ENCODE peak calls at places on chromosomes 12 and 14, in four cellular contexts. I is CD8-positive, alpha-beta memory T cell; K is dorsolateral prefrontal cortex; A is cardiac muscle cell. J is an unnamed sample. For H3K27me3, the result is how much of the 10 kb centered on the place peaks cover.

GRCh38 chr12:26803552-26803951 is 29.4 kb downstream of the ITPR2 start:
- DNase-seq in I (no peak), K (no peak), A (no peak), J (no peak)

GRCh38 chr12:4978737-4979136 is 64.9 kb upstream of the KCNA5 start:
- DNase-seq in I (no peak), K (no peak), A (no peak), J (no peak)

GRCh38 chr12:31557707-31558106 is 33.2 kb downstream of the DENND5B start:
- DNase-seq in I (no peak), K (no peak), A (no peak), J (no peak)

GRCh38 chr14:79281244-79282199 is 929.8 kb downstream of the DIO2 start:
- DNase-seq in I (no peak), K (no peak), A (peak), J (no peak)

GRCh38 chr12:54251667-54252284 is 28.1 kb downstream of the CBX5 start:
- DNase-seq in I (peak), K (no peak), A (peak), J (no peak)

GRCh38 chr12:80264891-80265290 is 165.6 kb downstream of the OTOGL start:
- DNase-seq in I (no peak), K (no peak), A (no peak), J (no peak)

GRCh38 chr12:95836185-95836609 is 22.6 kb upstream of the SNRPF start:
- DNase-seq in I (no peak), K (no peak), A (no peak), J (no peak)

GRCh38 chr14:97331058-97331457 is 533.9 kb downstream of the VRK1 start:
- DNase-seq in I (no peak), K (no peak), A (no peak), J (no peak)

DNA sequence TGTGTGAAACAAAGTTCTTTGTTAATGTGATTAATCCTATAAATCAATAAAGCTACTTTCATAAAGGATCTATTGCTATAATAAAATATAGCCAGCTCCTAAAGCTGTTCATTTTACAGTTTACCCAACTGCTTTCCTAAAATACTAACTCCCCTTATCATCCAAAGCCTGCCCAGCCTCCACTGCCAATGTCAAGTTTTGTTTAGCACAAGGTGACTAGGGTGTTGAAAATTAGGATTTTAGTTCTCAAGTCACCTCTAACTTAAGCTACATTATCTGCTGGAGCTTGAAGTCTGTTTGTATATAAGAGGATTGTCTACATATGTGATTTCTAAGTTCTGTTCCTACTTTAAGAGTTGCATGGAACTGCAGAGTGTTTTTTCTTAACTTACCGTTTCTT is 86.3 kb downstream of the CCER1 start:
- DNase-seq in I (no peak), K (no peak), A (peak), J (no peak)
- H3K27me3 ChIP-seq in I (under half), K (under half), A (under half), J (under half)

DNA sequence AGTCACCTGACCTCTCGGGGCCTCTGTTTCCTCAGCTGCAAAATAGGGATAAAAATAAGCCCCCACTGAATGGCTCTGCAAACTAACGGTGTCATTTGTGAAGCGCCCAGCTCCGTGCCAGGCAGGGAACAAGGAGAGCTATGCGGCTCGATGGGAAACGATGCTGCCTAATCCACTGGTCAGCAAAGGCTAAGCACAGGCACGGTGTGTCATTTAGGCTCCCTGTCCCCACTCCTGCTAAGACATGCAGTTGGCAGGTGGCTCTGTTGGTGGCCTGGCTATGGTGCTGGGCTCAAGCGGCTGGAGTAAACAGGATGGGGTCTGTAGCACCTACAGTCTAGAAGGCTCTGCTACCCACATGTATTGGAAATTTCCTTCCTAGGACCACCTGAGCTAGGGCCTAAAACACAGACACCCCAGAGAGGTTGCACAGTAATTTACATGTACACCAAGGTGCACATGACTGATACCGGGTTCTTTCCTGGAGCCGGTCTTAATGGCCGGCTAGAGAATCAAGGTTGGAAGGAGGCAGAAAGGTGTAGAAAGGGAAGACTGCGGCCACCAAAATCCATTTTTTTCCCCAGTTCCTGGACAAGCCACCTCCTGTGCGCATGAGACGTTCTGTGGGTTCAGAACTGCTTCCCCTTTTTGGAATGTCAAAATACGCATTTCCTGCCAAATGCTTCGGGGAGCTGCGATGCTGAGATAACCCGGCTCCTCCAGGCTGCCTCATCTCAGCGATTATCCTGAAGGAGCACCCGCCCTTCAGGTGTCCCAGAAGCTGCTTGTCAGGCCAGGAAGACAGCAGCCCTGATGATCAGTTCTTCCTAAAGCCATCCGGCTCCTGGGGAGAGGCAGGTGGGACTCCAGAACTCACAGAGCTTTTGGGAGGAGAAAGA is 1.0 kb downstream of the CACNA2D4 start:
- DNase-seq in I (no peak), K (peak), A (no peak), J (no peak)
- H3K27me3 ChIP-seq in I (under half), K (under half), A (under half), J (under half)

GRCh38 chr12:64889434-64890216 is 65.2 kb downstream of the TBC1D30 start:
- DNase-seq in I (no peak), K (no peak), A (no peak), J (peak)
- H3K27me3 ChIP-seq in I (under half), K (under half), A (under half), J (under half)

DNA sequence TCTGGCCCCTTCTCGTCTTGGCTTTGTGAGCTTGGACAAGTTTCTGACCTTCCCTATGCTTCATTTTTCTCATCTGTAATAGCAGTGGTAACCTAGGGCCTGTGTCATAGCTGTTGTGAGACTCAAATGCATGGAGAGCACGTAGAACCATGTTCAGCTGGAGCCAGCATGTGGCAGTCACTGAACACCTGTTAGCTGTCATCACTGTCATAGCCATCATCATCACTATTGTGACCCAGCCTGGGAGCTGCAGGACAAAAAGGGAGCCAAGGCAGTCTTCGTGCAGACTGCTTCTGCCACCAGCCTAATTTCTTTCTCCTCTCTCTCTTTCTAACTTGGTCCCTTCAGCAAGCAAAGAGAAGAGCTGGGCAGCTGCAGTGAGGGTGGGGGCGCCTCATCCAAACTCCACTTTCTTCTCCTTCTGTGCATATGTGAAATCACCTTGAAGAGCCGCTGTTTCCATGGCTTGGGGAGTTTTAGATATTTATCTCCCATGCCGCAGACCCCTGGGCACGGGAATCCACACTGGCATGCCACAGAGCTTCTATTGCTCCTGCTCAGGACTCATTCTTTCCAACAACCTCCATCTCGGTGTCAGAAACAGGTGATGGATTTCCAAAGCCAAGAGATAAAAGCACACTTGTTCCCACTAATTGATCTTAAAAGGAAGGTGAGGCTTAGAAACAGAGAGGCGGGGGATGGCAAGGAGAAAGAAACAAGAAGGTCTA is 87.0 kb downstream of the SRRM4 start:
- DNase-seq in I (no peak), K (no peak), A (peak), J (no peak)
- H3K27me3 ChIP-seq in I (under half), K (under half), A (under half), J (under half)

GRCh38 chr12:107840186-107840585 is 65.7 kb downstream of the ASCL4 start:
- DNase-seq in I (no peak), K (no peak), A (no peak), J (no peak)
- H3K27me3 ChIP-seq in I (under half), K (half or more), A (half or more), J (under half)

GRCh38 chr14:36588119-36588518 is 5.7 kb upstream of the NKX2-8 start:
- DNase-seq in I (no peak), K (no peak), A (no peak), J (no peak)
- H3K27me3 ChIP-seq in I (under half), K (half or more), A (half or more), J (under half)

GRCh38 chr12:57479376-57480115 is at the start of gene ARHGAP9:
- DNase-seq in I (peak), K (no peak), A (no peak), J (no peak)
- H3K27me3 ChIP-seq in I (under half), K (under half), A (half or more), J (under half)

GRCh38 chr12:29879606-29880308 is 96.0 kb upstream of the TMTC1 start:
- DNase-seq in I (no peak), K (no peak), A (no peak), J (no peak)
- H3K27me3 ChIP-seq in I (under half), K (under half), A (under half), J (under half)

GRCh38 chr12:102966200-102966941 is 8.9 kb downstream of the ASCL1 start:
- DNase-seq in I (no peak), K (no peak), A (no peak), J (no peak)
- H3K27me3 ChIP-seq in I (under half), K (under half), A (half or more), J (under half)

J was measured in Caco-2.